ENCODE peak calls at places on chromosomes 3 and 15, in four cellular contexts. R is endothelial cell of umbilical vein, T is ovary, X is spleen. N is an unnamed sample. For H3K4me1, the result is how much of the 10 kb centered on the place peaks cover.

GRCh38 chr3:161770532-161771386 is 274.2 kb downstream of the OTOL1 start:
- DNase-seq in R (no peak), X (no peak), T (no peak), N (no peak)

GRCh38 chr3:135887220-135887619 is 78.3 kb upstream of the PPP2R3A start:
- DNase-seq in X (no peak), R (no peak), T (no peak), N (no peak)

GRCh38 chr3:5160926-5161858 is 26.3 kb upstream of the EDEM1 start:
- DNase-seq in T (no peak), X (no peak), R (no peak), N (no peak)

GRCh38 chr3:138593488-138594149 is 441 bp downstream of the CEP70 start:
- DNase-seq in T (peak), R (no peak), X (no peak), N (no peak)

GRCh38 chr3:58622436-58622835 is 44.1 kb downstream of the FAM3D start:
- DNase-seq in R (no peak), T (no peak), X (peak), N (no peak)

GRCh38 chr3:151282921-151283320 is 4.6 kb upstream of the P2RY14 start:
- DNase-seq in X (no peak), T (no peak), R (peak), N (no peak)

GRCh38 chr3:169116056-169116693 is 547.3 kb downstream of the MECOM start:
- DNase-seq in T (no peak), R (no peak), X (no peak), N (no peak)

GRCh38 chr3:14412831-14413380 is 10.5 kb downstream of the SLC6A6 start:
- DNase-seq in X (no peak), T (peak), R (no peak), N (no peak)

GRCh38 chr15:52392008-52392687 is 96.5 kb upstream of the MYO5C start:
- DNase-seq in T (no peak), R (no peak), X (no peak), N (no peak)

GRCh38 chr3:170132335-170132734 is 49.2 kb downstream of the PHC3 start:
- DNase-seq in X (no peak), T (no peak), R (no peak), N (no peak)

GRCh38 chr3:146577662-146578061 is 27.5 kb downstream of the PLSCR5 start:
- DNase-seq in R (peak), X (no peak), T (no peak), N (peak)

GRCh38 chr3:56851966-56852884 is 50.5 kb upstream of the ARHGEF3 start:
- DNase-seq in X (no peak), T (no peak), R (no peak), N (no peak)

GRCh38 chr15:31080618-31081017 is 20.9 kb downstream of the TRPM1 start:
- DNase-seq in R (peak), X (no peak), T (peak), N (peak)

GRCh38 chr15:86849563-86849962 is 769.9 kb downstream of the AGBL1 start:
- DNase-seq in T (no peak), X (no peak), R (no peak), N (no peak)

GRCh38 chr3:114903213-114903612 is 243.9 kb downstream of the ZBTB20 start:
- DNase-seq in X (no peak), R (no peak), T (no peak), N (no peak)

GRCh38 chr15:75063338-75063737 is 39.9 kb downstream of the PPCDC start:
- DNase-seq in X (no peak), R (no peak), T (no peak), N (no peak)

GRCh38 chr3:194773666-194774455 is 88.2 kb downstream of the FAM43A start:
- DNase-seq in X (no peak), R (no peak), T (no peak), N (no peak)

GRCh38 chr3:108669211-108669610 is 79.7 kb downstream of the DZIP3 start:
- DNase-seq in X (no peak), R (no peak), T (no peak), N (no peak)

GRCh38 chr15:62940359-62940754 is 102.2 kb upstream of the TPM1 start:
- DNase-seq in X (no peak), T (no peak), R (no peak), N (no peak)

GRCh38 chr3:128335621-128336296 is 130.9 kb downstream of the DNAJB8 start:
- DNase-seq in T (no peak), R (no peak), X (no peak), N (no peak)

GRCh38 chr3:120144267-120144666 is 50.0 kb upstream of the GSK3B start:
- DNase-seq in R (no peak), X (no peak), T (no peak), N (no peak)

GRCh38 chr3:151203053-151203420 is at the start of gene GPR171:
- DNase-seq in R (no peak), T (no peak), X (no peak), N (peak)

GRCh38 chr3:185702564-185703225 is 116.6 kb downstream of the SENP2 start:
- DNase-seq in R (peak), T (no peak), X (no peak), N (peak)

GRCh38 chr3:146326875-146327543 is 76.1 kb upstream of the PLSCR4 start:
- DNase-seq in T (peak), R (peak), X (no peak), N (peak)

GRCh38 chr3:70550723-70551319 is 238.4 kb upstream of the MDFIC2 start:
- DNase-seq in R (peak), T (peak), X (peak), N (peak)

GRCh38 chr3:97817965-97818364 is 3.8 kb upstream of the CRYBG3 start:
- DNase-seq in R (no peak), X (no peak), T (no peak), N (no peak)

GRCh38 chr15:79540551-79540950 is 108.4 kb downstream of the MINAR1 start:
- DNase-seq in R (no peak), X (no peak), T (no peak), N (no peak)

GRCh38 chr15:58401991-58402649 is 29.7 kb upstream of the LIPC start:
- DNase-seq in T (no peak), R (no peak), X (no peak), N (no peak)

GRCh38 chr3:148727242-148727641 is 29.5 kb downstream of the AGTR1 start:
- DNase-seq in X (no peak), T (no peak), R (no peak), N (peak)

GRCh38 chr3:123286308-123287023 is 84.7 kb downstream of the SEC22A start:
- DNase-seq in X (no peak), T (no peak), R (peak), N (peak)

GRCh38 chr3:10725846-10726245 is 90.2 kb upstream of the SLC6A11 start:
- DNase-seq in X (no peak), T (no peak), R (no peak), N (no peak)

GRCh38 chr15:64006642-64007041 is 39.6 kb downstream of the DAPK2 start:
- DNase-seq in X (no peak), T (no peak), R (no peak), N (peak)

GRCh38 chr15:38243278-38243677 is 9.4 kb upstream of the SPRED1 start:
- DNase-seq in R (no peak), T (no peak), X (no peak), N (peak)

GRCh38 chr15:74955017-74955416 is 1.6 kb downstream of the RPP25 start:
- DNase-seq in T (peak), R (no peak), X (peak), N (no peak)

GRCh38 chr3:37702478-37703154 is 159.1 kb upstream of the CTDSPL start:
- DNase-seq in T (no peak), R (no peak), X (no peak), N (no peak)

GRCh38 chr15:96553931-96554330 is 223.4 kb downstream of the NR2F2 start:
- DNase-seq in R (no peak), T (no peak), X (no peak), N (no peak)

GRCh38 chr15:90954712-90955671 is at the start of gene RCCD1:
- DNase-seq in R (peak), T (peak), X (peak), N (peak)

GRCh38 chr15:90957791-90958190 is 3.1 kb downstream of the RCCD1 start:
- DNase-seq in R (no peak), T (no peak), X (no peak), N (no peak)

GRCh38 chr15:90957105-90957790 is 2.6 kb downstream of the RCCD1 start:
- DNase-seq in T (peak), X (peak), R (peak), N (no peak)

GRCh38 chr15:90955911-90956310 is 1.2 kb downstream of the RCCD1 start:
- DNase-seq in T (no peak), R (no peak), X (no peak), N (peak)

GRCh38 chr15:90956551-90957104 is 1.9 kb downstream of the RCCD1 start:
- DNase-seq in T (peak), R (peak), X (peak), N (peak)
- TF ChIP-seq POLR2A in T (no peak), R (peak), X (no peak), N (no peak)

GRCh38 chr3:80187981-80188380 is 420.2 kb upstream of the ROBO1 start:
- DNase-seq in R (no peak), T (no peak), X (no peak), N (no peak)
- H3K4me1 ChIP-seq in R (under half), T (under half), X (under half), N (under half)

DNA sequence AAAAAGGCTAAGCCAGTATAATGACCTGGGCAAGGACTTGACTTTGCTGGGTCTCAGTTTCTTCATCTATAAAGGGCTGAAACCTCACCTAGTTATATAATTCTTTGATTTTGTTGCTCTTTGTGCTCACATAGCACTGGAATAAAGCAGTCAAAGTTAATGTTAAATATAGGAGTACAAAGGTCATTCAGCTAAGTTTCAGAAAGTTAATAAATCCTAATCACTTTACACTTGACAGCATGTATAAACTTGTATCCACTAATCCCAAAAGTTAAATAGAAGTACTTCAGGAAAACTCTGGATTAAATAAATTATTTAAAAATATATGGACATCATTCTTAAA is 33.9 kb downstream of the PLCL2 start:
- DNase-seq in R (no peak), T (no peak), X (no peak), N (no peak)
- TF ChIP-seq POLR2A in R (no peak), T (no peak), X (no peak), N (no peak)

GRCh38 chr3:20422391-20422790 is 236.4 kb upstream of the SGO1 start:
- DNase-seq in T (no peak), R (no peak), X (no peak), N (no peak)
- H3K4me1 ChIP-seq in T (under half), R (under half), X (under half), N (under half)

GRCh38 chr3:50298836-50299637 is at the start of the genes HYAL3 and NAA80:
- DNase-seq in T (peak), R (peak), X (peak), N (peak)
- TF ChIP-seq POLR2A in T (peak), R (peak), X (peak), N (peak)

GRCh38 chr15:65302061-65302460 is 2.4 kb upstream of the RNU5B-1 start:
- DNase-seq in T (peak), R (no peak), X (peak), N (no peak)
- H3K4me1 ChIP-seq in T (under half), R (under half), X (under half), N (under half)

GRCh38 chr3:81716870-81717509 is 44.5 kb downstream of the GBE1 start:
- DNase-seq in X (no peak), T (no peak), R (no peak), N (no peak)
- TF ChIP-seq POLR2A in X (no peak), T (no peak), R (no peak), N (no peak)